ENCODE peak calls at places on chromosome 13, in ten cellular contexts. R is adrenal gland; S is psoas muscle; L is cardiac fibroblast; T is astrocyte of the spinal cord; K is heart right ventricle; M is keratinocyte; U is fibroblast of lung; F is CD8-positive, alpha-beta T cell; X is gastrocnemius medialis. N is an unnamed sample.

GRCh38 chr13:41942462-41943094 is 18.3 kb downstream of the VWA8 start:
- DNase-seq in R (no peak), S (no peak), L (peak), T (peak), K (no peak), M (no peak), U (peak), F (no peak), X (no peak), N (peak)

GRCh38 chr13:42926043-42926442 is 66.0 kb downstream of the EPSTI1 start:
- DNase-seq in R (no peak), S (no peak), L (no peak), T (no peak), K (no peak), M (no peak), U (no peak), F (no peak), X (no peak), N (no peak)

GRCh38 chr13:27810009-27810408 is 17.7 kb downstream of the GSX1 start:
- DNase-seq in R (no peak), S (no peak), L (no peak), T (no peak), K (no peak), M (no peak), U (no peak), F (no peak), X (no peak), N (no peak)

GRCh38 chr13:51767100-51767499 is 36.9 kb downstream of the DHRS12 start:
- DNase-seq in R (no peak), S (no peak), L (no peak), T (no peak), K (no peak), M (no peak), U (no peak), F (no peak), X (no peak), N (no peak)

GRCh38 chr13:61508936-61509335 is 93.3 kb upstream of the PCDH20 start:
- DNase-seq in R (no peak), S (no peak), L (no peak), T (no peak), K (no peak), M (no peak), U (no peak), F (no peak), X (no peak), N (no peak)

GRCh38 chr13:23953860-23954512 is 56.7 kb upstream of the C1QTNF9B start:
- DNase-seq in R (no peak), S (no peak), L (no peak), T (no peak), K (no peak), M (no peak), U (no peak), F (no peak), X (no peak), N (no peak)

GRCh38 chr13:80040977-80041310 is 300.0 kb downstream of the SPRY2 start:
- DNase-seq in R (no peak), S (no peak), L (no peak), T (no peak), K (no peak), M (no peak), U (no peak), F (no peak), X (no peak), N (no peak)

GRCh38 chr13:75876371-75877050 is 240.4 kb downstream of the LMO7 start:
- DNase-seq in R (peak), S (no peak), L (peak), T (peak), K (no peak), M (peak), U (peak), F (peak), X (peak), N (peak)

GRCh38 chr13:48223016-48223385 is 10.0 kb upstream of the ITM2B start:
- DNase-seq in R (no peak), S (no peak), L (no peak), T (no peak), K (no peak), M (no peak), U (no peak), F (no peak), X (no peak), N (no peak)

GRCh38 chr13:48221301-48222190 is 11.5 kb upstream of the ITM2B start:
- DNase-seq in R (no peak), S (no peak), L (no peak), T (no peak), K (no peak), M (no peak), U (no peak), F (no peak), X (no peak), N (no peak)

GRCh38 chr13:48220592-48221300 is 12.3 kb upstream of the ITM2B start:
- DNase-seq in R (no peak), S (no peak), L (no peak), T (no peak), K (no peak), M (no peak), U (no peak), F (no peak), X (no peak), N (no peak)

GRCh38 chr13:48222358-48223015 is 10.5 kb upstream of the ITM2B start:
- DNase-seq in R (no peak), S (peak), L (peak), T (peak), K (peak), M (no peak), U (peak), F (no peak), X (no peak), N (no peak)
- H3K4me3 ChIP-seq in R (no peak), S (peak), L (peak), T (no peak), K (peak), M (no peak), U (peak), F (peak), X (peak), N (no peak)

GRCh38 chr13:46010148-46010547 is 42.4 kb downstream of the ZC3H13 start:
- DNase-seq in R (no peak), S (no peak), L (peak), T (peak), K (no peak), M (no peak), U (peak), F (no peak), X (no peak), N (no peak)
- TF ChIP-seq CTCF in R (no peak), S (peak), L (peak), T (peak), K (no peak), M (peak), U (peak), F (no peak), X (no peak), N (peak)

DNA sequence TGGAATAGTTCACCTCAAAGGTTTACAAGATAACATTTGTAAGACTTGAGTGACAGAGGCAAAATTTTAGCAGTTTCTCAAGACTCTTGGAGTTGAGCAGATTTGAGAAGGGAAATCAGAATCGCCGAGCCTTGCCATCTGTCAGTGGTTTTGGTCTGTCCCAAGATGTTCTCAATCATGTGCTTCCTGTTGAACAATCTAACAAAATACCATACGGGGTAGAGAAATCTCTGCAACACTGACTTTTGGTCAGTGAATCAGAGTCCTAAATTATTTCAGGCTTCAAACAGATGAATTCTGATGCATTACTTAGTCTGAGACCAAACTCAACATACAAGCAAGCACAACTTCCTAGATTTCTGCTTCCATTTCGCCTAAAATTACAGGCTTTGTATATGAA is 3.8 kb downstream of the KCTD12 start:
- DNase-seq in R (no peak), S (no peak), L (peak), T (peak), K (no peak), M (no peak), U (peak), F (no peak), X (no peak), N (no peak)
- H3K4me3 ChIP-seq in R (no peak), S (peak), L (peak), T (no peak), K (peak), M (no peak), U (peak), F (no peak), X (peak), N (no peak)

GRCh38 chr13:74444877-74445479 is 310.8 kb upstream of the KLF12 start:
- DNase-seq in R (no peak), S (no peak), L (no peak), T (peak), K (no peak), M (no peak), U (peak), F (no peak), X (no peak), N (no peak)
- TF ChIP-seq CTCF in R (no peak), S (no peak), L (no peak), T (no peak), K (no peak), M (no peak), U (no peak), F (no peak), X (no peak), N (no peak)

GRCh38 chr13:29524641-29525040 is 70.8 kb downstream of the SLC7A1 start:
- DNase-seq in R (no peak), S (no peak), L (no peak), T (no peak), K (no peak), M (no peak), U (no peak), F (no peak), X (no peak), N (no peak)

GRCh38 chr13:29525757-29526156 is 69.7 kb downstream of the SLC7A1 start:
- DNase-seq in R (no peak), S (no peak), L (no peak), T (no peak), K (no peak), M (no peak), U (no peak), F (no peak), X (no peak), N (no peak)

GRCh38 chr13:29522044-29522685 is 73.3 kb downstream of the SLC7A1 start:
- DNase-seq in R (no peak), S (no peak), L (peak), T (peak), K (no peak), M (no peak), U (peak), F (no peak), X (peak), N (peak)

GRCh38 chr13:29523199-29523931 is 72.1 kb downstream of the SLC7A1 start:
- DNase-seq in R (no peak), S (peak), L (peak), T (peak), K (peak), M (no peak), U (peak), F (no peak), X (no peak), N (no peak)

GRCh38 chr13:29524176-29524575 is 71.3 kb downstream of the SLC7A1 start:
- DNase-seq in R (no peak), S (no peak), L (peak), T (peak), K (peak), M (no peak), U (peak), F (no peak), X (no peak), N (no peak)
- H3K4me3 ChIP-seq in R (no peak), S (no peak), L (no peak), T (no peak), K (no peak), M (no peak), U (no peak), F (no peak), X (no peak), N (no peak)

N was measured in astrocyte of the cerebellum.